ENCODE peak calls at places on chromosomes 3 and 15, in four cellular contexts. S is lower leg skin, B is bronchial epithelial cell, C is upper lobe of left lung. D is an unnamed sample.

GRCh38 chr3:114496466-114496865 is 202.6 kb downstream of the TIGIT start:
- DNase-seq in S (no peak), C (no peak), B (no peak), D (no peak)

GRCh38 chr3:70805044-70805732 is 492.8 kb upstream of the MDFIC2 start:
- DNase-seq in S (no peak), C (no peak), B (peak), D (peak)

GRCh38 chr15:38193496-38193895 is 59.1 kb upstream of the SPRED1 start:
- DNase-seq in S (no peak), C (no peak), B (no peak), D (no peak)

GRCh38 chr3:44954289-44954688 is 21.7 kb downstream of the ZDHHC3 start:
- DNase-seq in S (no peak), C (peak), B (no peak), D (no peak)

GRCh38 chr3:182342252-182342651 is 451.1 kb upstream of the ATP11B start:
- DNase-seq in S (no peak), C (no peak), B (no peak), D (no peak)

GRCh38 chr3:160163259-160163878 is 61.9 kb upstream of the C3orf80 start:
- DNase-seq in C (no peak), B (peak), S (no peak), D (peak)

GRCh38 chr15:97502038-97502437 is 458.5 kb upstream of the ARRDC4 start:
- DNase-seq in S (no peak), C (no peak), B (peak), D (peak)

GRCh38 chr3:39275963-39276593 is 3.8 kb downstream of the CX3CR1 start:
- DNase-seq in B (no peak), S (no peak), C (no peak), D (no peak)

GRCh38 chr15:90479656-90480055 is 50.1 kb upstream of the CRTC3 start:
- DNase-seq in S (no peak), C (peak), B (peak), D (peak)

GRCh38 chr3:128068156-128068620 is 16.0 kb downstream of the SEC61A1 start:
- DNase-seq in C (no peak), B (peak), S (no peak), D (peak)
- TF ChIP-seq CTCF in C (peak), B (peak), S (no peak), D (peak)

GRCh38 chr15:73849641-73850040 is 23.7 kb upstream of the TBC1D21 start:
- DNase-seq in C (no peak), S (peak), B (no peak), D (no peak)
- H3K4me3 ChIP-seq in C (no peak), S (no peak), B (no peak), D (no peak)

GRCh38 chr3:53109822-53110771 is 20.1 kb downstream of the RFT1 start:
- DNase-seq in S (peak), C (peak), B (peak), D (peak)
- TF ChIP-seq CTCF in S (no peak), C (peak), B (peak), D (peak)

DNA sequence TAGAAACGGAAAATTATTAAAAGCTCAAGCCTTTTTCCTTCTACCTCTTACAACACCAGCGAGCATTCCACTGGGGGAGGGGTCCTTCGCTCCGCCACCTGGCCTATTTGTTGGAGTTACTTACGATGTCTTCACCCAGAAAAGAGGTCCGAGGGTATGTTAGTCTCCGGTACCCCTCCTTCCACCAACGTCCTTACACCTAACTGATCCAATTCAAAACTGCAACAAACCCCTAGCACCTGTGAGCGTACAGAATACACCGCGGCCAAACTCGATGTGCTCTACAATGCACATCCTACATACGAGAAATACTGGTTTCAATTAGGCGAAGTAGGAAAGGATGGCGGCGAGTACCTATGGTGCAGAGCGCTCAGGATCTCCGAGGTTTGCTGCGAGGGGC is 958 bp downstream of the SLITRK3 start:
- DNase-seq in B (no peak), S (no peak), C (no peak), D (no peak)
- H3K4me3 ChIP-seq in B (no peak), S (no peak), C (no peak), D (no peak)

GRCh38 chr3:115861166-115861733 is 237.9 kb downstream of the GAP43 start:
- DNase-seq in B (no peak), C (no peak), S (no peak), D (no peak)
- TF ChIP-seq CTCF in B (no peak), C (no peak), S (no peak), D (peak)

DNA sequence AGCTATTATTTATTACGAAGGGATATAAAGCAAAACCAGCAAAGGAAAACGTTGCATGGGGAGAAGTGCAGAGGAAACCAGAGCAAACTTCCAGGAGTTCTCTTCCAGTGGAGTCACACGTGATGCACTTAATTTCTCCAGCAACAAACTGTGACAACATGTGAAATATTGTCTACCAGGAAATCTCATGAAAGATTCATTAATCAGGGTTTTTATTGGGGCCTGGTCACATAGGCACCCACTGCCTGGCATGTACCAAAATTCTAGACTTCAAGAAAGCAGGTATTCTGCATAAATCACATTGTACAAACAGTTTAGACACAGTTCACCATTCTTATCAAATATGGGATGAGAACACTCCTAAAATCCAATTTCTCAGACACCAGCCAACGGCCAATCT is 5.4 kb upstream of the TFG start:
- DNase-seq in S (no peak), C (no peak), B (no peak), D (no peak)
- H3K4me3 ChIP-seq in S (no peak), C (no peak), B (no peak), D (no peak)

GRCh38 chr3:57221883-57222282 is 5.6 kb upstream of the APPL1 start:
- DNase-seq in B (peak), C (no peak), S (no peak), D (peak)
- TF ChIP-seq CTCF in B (no peak), C (no peak), S (no peak), D (peak)

DNA sequence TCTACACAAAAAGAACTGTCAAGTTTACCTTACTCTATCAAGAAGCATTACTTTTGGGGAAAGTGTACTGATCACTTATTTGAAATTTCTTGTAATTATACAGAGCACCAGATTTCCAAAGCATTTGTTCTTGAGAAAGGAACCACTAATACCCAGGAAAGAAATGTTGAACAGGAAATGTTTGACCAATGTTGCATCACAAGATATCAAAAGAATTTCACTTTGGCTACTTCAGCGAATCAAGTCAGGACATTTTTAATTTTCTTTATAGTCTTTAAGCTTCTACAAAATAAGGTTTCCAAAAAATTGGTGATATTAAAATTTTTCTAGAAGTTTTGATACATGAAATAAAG is 422.0 kb downstream of the MECOM start:
- DNase-seq in C (no peak), B (peak), S (no peak), D (peak)
- H3K4me3 ChIP-seq in C (no peak), B (no peak), S (no peak), D (no peak)

D was measured in epithelial cell of esophagus.